ENCODE peak calls at places on chromosomes 6 and 20, in six cellular contexts. R is stimulated activated CD4-positive, alpha-beta T cell treated with anti-CD3 and anti-CD28 coated beads, Interleukin-4, amount 100 ng/mL, for 48 hours; Y is SJSA1; H is fibroblast of villous mesenchyme; O is activated gamma-delta T cell treated with Interleukin-2 at 50 U/mL for 16 hours; Q is fibroblast of lung. K is an unnamed sample.

GRCh38 chr6:21079468-21080048 is 514.0 kb upstream of the SOX4 start:
- DNase-seq in R (no peak), Y (no peak), H (peak; percentile 32), O (no peak), Q (peak; percentile 79), K (no peak)

GRCh38 chr20:31485450-31486339 is 10.6 kb downstream of the REM1 start:
- DNase-seq in R (no peak), Y (no peak), H (peak; percentile 25), O (no peak), Q (peak; percentile 75), K (no peak)

GRCh38 chr6:145372671-145373123 is 362.6 kb downstream of the EPM2A start:
- DNase-seq in R (no peak), Y (no peak), H (peak; percentile 23), O (no peak), Q (peak; percentile 27), K (no peak)

GRCh38 chr6:124298682-124299081 is 495.0 kb downstream of the NKAIN2 start:
- DNase-seq in R (no peak), Y (no peak), H (no peak), O (no peak), Q (no peak), K (no peak)

GRCh38 chr6:140441256-140441655 is 1066.8 kb upstream of the CITED2 start:
- DNase-seq in R (no peak), Y (peak; percentile 49), H (peak; percentile 48), O (no peak), Q (peak; percentile 63), K (no peak)

GRCh38 chr20:8589956-8590355 is 457.9 kb downstream of the PLCB1 start:
- DNase-seq in R (no peak), Y (no peak), H (no peak), O (no peak), Q (peak; percentile 67), K (no peak)

GRCh38 chr6:103344554-103345163 is 1515.1 kb downstream of the HACE1 start:
- DNase-seq in R (no peak), Y (no peak), H (no peak), O (no peak), Q (no peak), K (no peak)

GRCh38 chr6:38077488-38078015 is 258.0 kb downstream of the ZFAND3 start:
- DNase-seq in R (no peak), Y (no peak), H (no peak), O (no peak), Q (peak; percentile 30), K (no peak)

GRCh38 chr6:167247814-167248595 is 43.1 kb upstream of the UNC93A start:
- DNase-seq in R (no peak), Y (no peak), H (no peak), O (no peak), Q (no peak), K (no peak)

GRCh38 chr6:33944686-33945411 is 141.0 kb upstream of the MLN start:
- DNase-seq in R (no peak), Y (no peak), H (no peak), O (no peak), Q (no peak), K (no peak)

GRCh38 chr20:39849664-39850063 is 839.4 kb downstream of the MAFB start:
- DNase-seq in R (no peak), Y (no peak), H (peak; percentile 80), O (no peak), Q (peak; percentile 95), K (no peak)

GRCh38 chr20:57287007-57287810 is 20.8 kb upstream of the BMP7 start:
- DNase-seq in R (no peak), Y (no peak), H (no peak), O (no peak), Q (peak; percentile 17), K (no peak)

GRCh38 chr6:31799781-31800180 is 4.2 kb upstream of the VARS1 start:
- DNase-seq in R (no peak), Y (no peak), H (no peak), O (no peak), Q (peak; percentile 45), K (no peak)

GRCh38 chr6:149925974-149926777 is 3.3 kb upstream of the RAET1G start:
- DNase-seq in R (peak; percentile 83), Y (peak; percentile 89), H (peak; percentile 73), O (peak; percentile 61), Q (peak; percentile 62), K (peak; percentile 68)

GRCh38 chr6:97524846-97525245 is 241.8 kb upstream of the MMS22L start:
- DNase-seq in R (no peak), Y (no peak), H (no peak), O (no peak), Q (peak; percentile 8), K (no peak)

GRCh38 chr20:56628015-56628872 is 862 bp upstream of the TFAP2C start:
- DNase-seq in R (no peak), Y (no peak), H (peak; percentile 16), O (no peak), Q (no peak), K (no peak)

GRCh38 chr6:1053587-1053986 is 258.3 kb upstream of the FOXQ1 start:
- DNase-seq in R (no peak), Y (no peak), H (no peak), O (no peak), Q (no peak), K (no peak)

GRCh38 chr20:54163402-54163801 is 10.4 kb downstream of the CYP24A1 start:
- DNase-seq in R (no peak), Y (no peak), H (no peak), O (no peak), Q (no peak), K (no peak)

GRCh38 chr6:112187736-112188135 is 66.6 kb downstream of the LAMA4 start:
- DNase-seq in R (no peak), Y (no peak), H (no peak), O (no peak), Q (no peak), K (no peak)

GRCh38 chr6:113690255-113690956 is 166.7 kb upstream of the MARCKS start:
- DNase-seq in R (peak; percentile 2), Y (peak; percentile 55), H (peak; percentile 89), O (no peak), Q (peak; percentile 95), K (no peak)

GRCh38 chr20:50655325-50655880 is 35.9 kb downstream of the RIPOR3 start:
- DNase-seq in R (no peak), Y (no peak), H (peak; percentile 98), O (no peak), Q (peak; percentile 75), K (no peak)

GRCh38 chr20:34753706-34754461 is 49.7 kb downstream of the TP53INP2 start:
- DNase-seq in R (no peak), Y (no peak), H (peak; percentile 76), O (no peak), Q (peak; percentile 14), K (no peak)

GRCh38 chr20:57267158-57267821 is 849 bp upstream of the BMP7 start:
- DNase-seq in R (no peak), Y (no peak), H (no peak), O (no peak), Q (no peak), K (no peak)